ENCODE peak calls at places on chromosomes 12 and 14, in five cellular contexts. One of them, this sample, is unnamed. For H3K4me1, the result is how much of the 10 kb centered on the place peaks cover.

GRCh38 chr14:106691601-106692291 is 1165.4 kb downstream of the TMEM121 start:
- DNase-seq in CD4-positive, alpha-beta memory T cell: peak
- DNase-seq in A549: peak
- DNase-seq in Karpas-422: peak
- DNase-seq in sigmoid colon: no peak
- DNase-seq in this sample: peak

GRCh38 chr12:97745406-97746101 is 282.9 kb downstream of the RMST start:
- DNase-seq in sigmoid colon: no peak
- DNase-seq in CD4-positive, alpha-beta memory T cell: no peak
- DNase-seq in Karpas-422: no peak
- DNase-seq in A549: no peak
- DNase-seq in this sample: no peak

GRCh38 chr12:31260840-31261239 is 65.1 kb downstream of the SINHCAF start:
- DNase-seq in sigmoid colon: no peak
- DNase-seq in CD4-positive, alpha-beta memory T cell: no peak
- DNase-seq in Karpas-422: no peak
- DNase-seq in A549: no peak
- DNase-seq in this sample: no peak

GRCh38 chr14:71932229-71932951 is at the start of gene RGS6:
- DNase-seq in sigmoid colon: no peak
- DNase-seq in Karpas-422: no peak
- DNase-seq in CD4-positive, alpha-beta memory T cell: no peak
- DNase-seq in A549: peak
- DNase-seq in this sample: no peak

GRCh38 chr12:48999371-49000131 is at the start of gene DDN:
- DNase-seq in A549: peak
- DNase-seq in sigmoid colon: no peak
- DNase-seq in CD4-positive, alpha-beta memory T cell: peak
- DNase-seq in Karpas-422: peak
- DNase-seq in this sample: peak

GRCh38 chr12:674272-674781 is 11.1 kb upstream of the NINJ2 start:
- DNase-seq in sigmoid colon: no peak
- DNase-seq in A549: no peak
- DNase-seq in CD4-positive, alpha-beta memory T cell: peak
- DNase-seq in Karpas-422: peak
- DNase-seq in this sample: no peak

GRCh38 chr12:810635-811415 is 58.4 kb downstream of the WNK1 start:
- DNase-seq in CD4-positive, alpha-beta memory T cell: no peak
- DNase-seq in Karpas-422: no peak
- DNase-seq in sigmoid colon: no peak
- DNase-seq in A549: no peak
- DNase-seq in this sample: no peak

GRCh38 chr12:124767075-124767821 is 96.4 kb downstream of the SCARB1 start:
- DNase-seq in sigmoid colon: peak
- DNase-seq in CD4-positive, alpha-beta memory T cell: peak
- DNase-seq in A549: peak
- DNase-seq in Karpas-422: peak
- DNase-seq in this sample: peak

GRCh38 chr12:113504917-113505316 is 33.2 kb upstream of the LHX5 start:
- DNase-seq in Karpas-422: no peak
- DNase-seq in CD4-positive, alpha-beta memory T cell: no peak
- DNase-seq in A549: no peak
- DNase-seq in sigmoid colon: no peak
- DNase-seq in this sample: no peak

GRCh38 chr12:116053479-116054195 is 223.9 kb downstream of the MED13L start:
- DNase-seq in CD4-positive, alpha-beta memory T cell: no peak
- DNase-seq in A549: peak
- DNase-seq in Karpas-422: no peak
- DNase-seq in sigmoid colon: peak
- DNase-seq in this sample: no peak

GRCh38 chr12:97778111-97778510 is 315.5 kb downstream of the RMST start:
- DNase-seq in sigmoid colon: no peak
- DNase-seq in A549: no peak
- DNase-seq in Karpas-422: peak
- DNase-seq in CD4-positive, alpha-beta memory T cell: no peak
- DNase-seq in this sample: no peak

GRCh38 chr12:116406529-116406928 is 129.0 kb upstream of the MED13L start:
- DNase-seq in Karpas-422: no peak
- DNase-seq in CD4-positive, alpha-beta memory T cell: no peak
- DNase-seq in A549: peak
- DNase-seq in sigmoid colon: peak
- DNase-seq in this sample: peak

GRCh38 chr14:104554608-104555401 is 24.8 kb upstream of the C14orf180 start:
- DNase-seq in A549: no peak
- DNase-seq in sigmoid colon: peak
- DNase-seq in Karpas-422: no peak
- DNase-seq in CD4-positive, alpha-beta memory T cell: no peak
- DNase-seq in this sample: no peak

GRCh38 chr12:17214910-17215309 is 608.9 kb upstream of the LMO3 start:
- DNase-seq in CD4-positive, alpha-beta memory T cell: no peak
- DNase-seq in sigmoid colon: no peak
- DNase-seq in A549: no peak
- DNase-seq in Karpas-422: no peak
- DNase-seq in this sample: no peak

GRCh38 chr14:68042591-68043210 is 223.1 kb downstream of the RAD51B start:
- DNase-seq in CD4-positive, alpha-beta memory T cell: no peak
- DNase-seq in Karpas-422: no peak
- DNase-seq in A549: peak
- DNase-seq in sigmoid colon: no peak
- DNase-seq in this sample: no peak

GRCh38 chr12:75738486-75738885 is 227.1 kb upstream of the KRR1 start:
- DNase-seq in Karpas-422: peak
- DNase-seq in CD4-positive, alpha-beta memory T cell: no peak
- DNase-seq in sigmoid colon: no peak
- DNase-seq in A549: no peak
- DNase-seq in this sample: no peak

GRCh38 chr12:39393890-39394289 is 49.0 kb downstream of the KIF21A start:
- DNase-seq in CD4-positive, alpha-beta memory T cell: no peak
- DNase-seq in Karpas-422: no peak
- DNase-seq in A549: no peak
- DNase-seq in sigmoid colon: no peak
- DNase-seq in this sample: no peak

GRCh38 chr12:27319848-27320247 is 12.8 kb upstream of the BMAL2 start:
- DNase-seq in sigmoid colon: no peak
- DNase-seq in Karpas-422: no peak
- DNase-seq in CD4-positive, alpha-beta memory T cell: no peak
- DNase-seq in A549: no peak
- DNase-seq in this sample: no peak

GRCh38 chr12:47746523-47746922 is 12.2 kb downstream of the RAPGEF3 start:
- DNase-seq in sigmoid colon: no peak
- DNase-seq in CD4-positive, alpha-beta memory T cell: no peak
- DNase-seq in A549: no peak
- DNase-seq in Karpas-422: no peak
- DNase-seq in this sample: no peak

GRCh38 chr14:98916036-98916435 is 356.0 kb downstream of the BCL11B start:
- DNase-seq in CD4-positive, alpha-beta memory T cell: no peak
- DNase-seq in sigmoid colon: no peak
- DNase-seq in A549: no peak
- DNase-seq in Karpas-422: no peak
- DNase-seq in this sample: no peak

GRCh38 chr14:103502877-103503276 is 19.8 kb downstream of the CKB start:
- DNase-seq in A549: no peak
- DNase-seq in CD4-positive, alpha-beta memory T cell: no peak
- DNase-seq in sigmoid colon: peak
- DNase-seq in Karpas-422: no peak
- DNase-seq in this sample: no peak

GRCh38 chr14:50070840-50071548 is 45.4 kb downstream of the VCPKMT start:
- DNase-seq in sigmoid colon: no peak
- DNase-seq in Karpas-422: no peak
- DNase-seq in A549: no peak
- DNase-seq in CD4-positive, alpha-beta memory T cell: no peak
- DNase-seq in this sample: peak

GRCh38 chr12:131133015-131133905 is 179.6 kb downstream of the ADGRD1 start:
- DNase-seq in A549: no peak
- DNase-seq in sigmoid colon: peak
- DNase-seq in Karpas-422: no peak
- DNase-seq in CD4-positive, alpha-beta memory T cell: no peak
- DNase-seq in this sample: peak

GRCh38 chr14:103095210-103095778 is 769 bp downstream of the EXOC3L4 start:
- DNase-seq in sigmoid colon: no peak
- DNase-seq in Karpas-422: no peak
- DNase-seq in A549: no peak
- DNase-seq in CD4-positive, alpha-beta memory T cell: no peak
- DNase-seq in this sample: no peak

GRCh38 chr14:54207991-54208520 is 188.8 kb upstream of the CDKN3 start:
- DNase-seq in A549: no peak
- DNase-seq in sigmoid colon: no peak
- DNase-seq in CD4-positive, alpha-beta memory T cell: no peak
- DNase-seq in Karpas-422: no peak
- DNase-seq in this sample: no peak
- H3K27ac ChIP-seq in A549: no peak
- H3K27ac ChIP-seq in sigmoid colon: no peak
- H3K27ac ChIP-seq in CD4-positive, alpha-beta memory T cell: no peak
- H3K27ac ChIP-seq in Karpas-422: no peak
- H3K27ac ChIP-seq in this sample: no peak

DNA sequence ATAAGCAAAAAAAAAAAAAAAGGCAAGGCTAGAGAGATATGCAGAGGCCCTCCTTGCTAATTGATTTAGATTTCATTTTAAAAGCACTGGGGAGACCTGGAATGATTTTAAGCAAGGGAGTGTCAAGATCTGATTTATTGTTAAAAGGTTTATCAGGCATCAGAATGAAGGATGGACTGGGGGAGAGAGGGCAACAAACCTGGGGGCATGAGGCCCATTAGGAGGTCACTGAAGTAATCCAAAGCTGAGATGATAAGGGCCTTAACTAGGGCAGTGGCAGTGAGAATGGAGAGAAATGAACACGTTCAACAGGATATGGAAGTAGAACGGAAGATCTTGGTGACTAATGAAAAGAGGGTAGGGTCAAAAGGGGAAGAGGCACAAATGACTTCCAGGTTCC is 24.1 kb downstream of the KITLG start:
- DNase-seq in CD4-positive, alpha-beta memory T cell: no peak
- DNase-seq in Karpas-422: no peak
- DNase-seq in A549: no peak
- DNase-seq in sigmoid colon: no peak
- DNase-seq in this sample: no peak
- H3K4me1 ChIP-seq in CD4-positive, alpha-beta memory T cell: under half
- H3K4me1 ChIP-seq in Karpas-422: under half
- H3K4me1 ChIP-seq in A549: under half
- H3K4me1 ChIP-seq in sigmoid colon: under half
- H3K4me1 ChIP-seq in this sample: under half

GRCh38 chr12:82685721-82686222 is 934 bp upstream of the TMTC2 start:
- DNase-seq in Karpas-422: peak
- DNase-seq in CD4-positive, alpha-beta memory T cell: peak
- DNase-seq in A549: peak
- DNase-seq in sigmoid colon: peak
- DNase-seq in this sample: peak

GRCh38 chr12:82686223-82687019 is at the start of gene TMTC2:
- DNase-seq in A549: peak
- DNase-seq in CD4-positive, alpha-beta memory T cell: peak
- DNase-seq in sigmoid colon: peak
- DNase-seq in Karpas-422: peak
- DNase-seq in this sample: peak

GRCh38 chr12:82687020-82687951 is 580 bp downstream of the TMTC2 start:
- DNase-seq in sigmoid colon: peak
- DNase-seq in Karpas-422: peak
- DNase-seq in CD4-positive, alpha-beta memory T cell: peak
- DNase-seq in A549: peak
- DNase-seq in this sample: peak

GRCh38 chr12:82688619-82689018 is 1.9 kb downstream of the TMTC2 start:
- DNase-seq in A549: no peak
- DNase-seq in CD4-positive, alpha-beta memory T cell: no peak
- DNase-seq in Karpas-422: no peak
- DNase-seq in sigmoid colon: no peak
- DNase-seq in this sample: no peak

GRCh38 chr12:82688035-82688501 is 1.4 kb downstream of the TMTC2 start:
- DNase-seq in sigmoid colon: no peak
- DNase-seq in Karpas-422: no peak
- DNase-seq in A549: peak
- DNase-seq in CD4-positive, alpha-beta memory T cell: peak
- DNase-seq in this sample: no peak
- H3K27ac ChIP-seq in sigmoid colon: peak
- H3K27ac ChIP-seq in Karpas-422: no peak
- H3K27ac ChIP-seq in A549: peak
- H3K27ac ChIP-seq in CD4-positive, alpha-beta memory T cell: peak
- H3K27ac ChIP-seq in this sample: peak

GRCh38 chr14:90626550-90626949 is 189.7 kb downstream of the TTC7B start:
- DNase-seq in A549: no peak
- DNase-seq in Karpas-422: no peak
- DNase-seq in CD4-positive, alpha-beta memory T cell: no peak
- DNase-seq in sigmoid colon: peak
- DNase-seq in this sample: no peak

GRCh38 chr14:90628825-90629224 is 187.4 kb downstream of the TTC7B start:
- DNase-seq in Karpas-422: no peak
- DNase-seq in CD4-positive, alpha-beta memory T cell: no peak
- DNase-seq in sigmoid colon: peak
- DNase-seq in A549: no peak
- DNase-seq in this sample: no peak

GRCh38 chr14:90630407-90630806 is 185.8 kb downstream of the TTC7B start:
- DNase-seq in Karpas-422: no peak
- DNase-seq in A549: no peak
- DNase-seq in CD4-positive, alpha-beta memory T cell: no peak
- DNase-seq in sigmoid colon: no peak
- DNase-seq in this sample: no peak

GRCh38 chr14:90627478-90627877 is 188.8 kb downstream of the TTC7B start:
- DNase-seq in CD4-positive, alpha-beta memory T cell: no peak
- DNase-seq in sigmoid colon: no peak
- DNase-seq in A549: no peak
- DNase-seq in Karpas-422: no peak
- DNase-seq in this sample: no peak

DNA sequence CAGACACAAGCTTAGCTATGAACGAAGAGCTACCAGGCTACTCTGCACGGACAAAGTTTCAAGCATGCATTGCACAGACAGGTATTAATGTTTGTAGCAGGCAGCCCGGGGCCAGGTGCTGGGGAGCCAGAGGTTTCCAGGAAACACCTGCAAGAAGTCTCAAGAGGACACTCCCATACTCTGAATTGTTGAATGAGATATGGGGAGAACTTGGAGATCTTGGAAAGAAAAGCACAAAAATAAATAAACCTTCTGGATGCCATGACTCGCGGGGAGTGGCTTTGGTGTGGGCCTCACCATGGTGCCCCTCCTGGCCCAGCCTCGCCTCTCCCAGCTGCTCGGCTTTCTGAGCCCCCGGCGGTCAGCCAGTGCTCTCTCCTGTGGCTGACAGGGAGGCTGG is 186.8 kb downstream of the TTC7B start:
- DNase-seq in sigmoid colon: no peak
- DNase-seq in CD4-positive, alpha-beta memory T cell: no peak
- DNase-seq in A549: no peak
- DNase-seq in Karpas-422: no peak
- DNase-seq in this sample: no peak
- H3K4me1 ChIP-seq in sigmoid colon: under half
- H3K4me1 ChIP-seq in CD4-positive, alpha-beta memory T cell: under half
- H3K4me1 ChIP-seq in A549: under half
- H3K4me1 ChIP-seq in Karpas-422: under half
- H3K4me1 ChIP-seq in this sample: under half

GRCh38 chr14:52481864-52482263 is 70.4 kb downstream of the TXNDC16 start:
- DNase-seq in sigmoid colon: no peak
- DNase-seq in A549: no peak
- DNase-seq in CD4-positive, alpha-beta memory T cell: no peak
- DNase-seq in Karpas-422: no peak
- DNase-seq in this sample: no peak
- H3K27ac ChIP-seq in sigmoid colon: no peak
- H3K27ac ChIP-seq in A549: no peak
- H3K27ac ChIP-seq in CD4-positive, alpha-beta memory T cell: no peak
- H3K27ac ChIP-seq in Karpas-422: no peak
- H3K27ac ChIP-seq in this sample: no peak